ENCODE peak calls at places on chromosome 19, in five cellular contexts. F, B, N, T and G are unnamed samples. For H3K4me1, the result is how much of the 10 kb centered on the place peaks cover.

GRCh38 chr19:41997851-41998229 is 3.8 kb upstream of the ATP1A3 start:
- DNase-seq in F (no peak), B (no peak), N (no peak), T (peak), G (no peak)

GRCh38 chr19:49924004-49924880 is 4.8 kb upstream of the ATF5 start:
- DNase-seq in F (no peak), B (no peak), N (no peak), T (no peak), G (no peak)

GRCh38 chr19:49151339-49152217 is 3.6 kb downstream of the HRC start:
- DNase-seq in F (peak), B (peak), N (peak), T (peak), G (no peak)

GRCh38 chr19:29785955-29786589 is 25.7 kb upstream of the CCNE1 start:
- DNase-seq in F (peak), B (no peak), N (no peak), T (no peak), G (no peak)

GRCh38 chr19:18839465-18840287 is 7.9 kb downstream of the UPF1 start:
- DNase-seq in F (no peak), B (no peak), N (no peak), T (no peak), G (no peak)

GRCh38 chr19:40717880-40718773 is 1.2 kb downstream of the ITPKC start:
- DNase-seq in F (no peak), B (no peak), N (peak), T (no peak), G (no peak)

GRCh38 chr19:13062317-13062716 is 40.3 kb downstream of the LYL1 start:
- DNase-seq in F (no peak), B (no peak), N (no peak), T (no peak), G (no peak)

GRCh38 chr19:34359140-34359953 is 5.6 kb upstream of the GPI start:
- DNase-seq in F (peak), B (peak), N (peak), T (peak), G (peak)

GRCh38 chr19:11814707-11815050 is 606 bp downstream of the ZNF440 start:
- DNase-seq in F (no peak), B (no peak), N (peak), T (no peak), G (no peak)

GRCh38 chr19:38739440-38740251 is 4.6 kb downstream of the CAPN12 start:
- DNase-seq in F (no peak), B (no peak), N (no peak), T (peak), G (no peak)

GRCh38 chr19:44644391-44645016 is 794 bp downstream of the PVR start:
- DNase-seq in F (no peak), B (no peak), N (peak), T (peak), G (no peak)

GRCh38 chr19:46744005-46744691 is 1.7 kb upstream of the FKRP start:
- DNase-seq in F (no peak), B (no peak), N (no peak), T (no peak), G (no peak)

GRCh38 chr19:18776736-18777135 is 14.4 kb downstream of the COMP start:
- DNase-seq in F (no peak), B (no peak), N (peak), T (no peak), G (no peak)

GRCh38 chr19:6425732-6426686 is 1.4 kb upstream of the KHSRP start:
- DNase-seq in F (peak), B (no peak), N (peak), T (peak), G (no peak)

GRCh38 chr19:41701401-41702075 is 6.9 kb upstream of the CEACAM5 start:
- DNase-seq in F (no peak), B (no peak), N (no peak), T (no peak), G (no peak)

GRCh38 chr19:11821474-11821873 is 7.4 kb downstream of the ZNF440 start:
- DNase-seq in F (no peak), B (no peak), N (peak), T (no peak), G (no peak)

GRCh38 chr19:55554749-55555152 is 9.4 kb upstream of the SBK3 start:
- DNase-seq in F (no peak), B (no peak), N (no peak), T (no peak), G (no peak)
- TF ChIP-seq CTCF in F (no peak), B (no peak), N (no peak), T (no peak), G (no peak)

DNA sequence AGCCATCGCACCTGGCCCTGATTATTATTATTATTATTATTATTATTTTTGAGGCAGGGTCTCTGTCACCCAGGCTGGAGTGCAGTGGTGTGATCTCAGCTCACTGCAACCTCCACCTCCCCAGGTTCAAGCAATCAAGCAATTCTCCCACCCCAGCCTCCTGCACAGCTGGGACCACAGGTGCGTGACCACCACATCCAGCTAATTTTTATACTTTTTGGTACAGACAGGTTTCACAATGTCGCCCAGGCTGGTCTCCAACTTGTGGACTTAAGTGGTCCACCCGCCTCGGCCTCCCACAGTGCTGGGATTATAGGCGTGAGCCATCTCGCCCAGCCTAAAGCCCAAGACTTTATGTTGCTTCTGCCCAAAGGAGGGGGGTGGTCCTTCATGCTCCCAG is 6.0 kb upstream of the AP1M2 start:
- DNase-seq in F (no peak), B (no peak), N (no peak), T (no peak), G (no peak)
- H3K27ac ChIP-seq in F (no peak), B (peak), N (no peak), T (no peak), G (no peak)

GRCh38 chr19:5032101-5032967 is 63.4 kb downstream of the KDM4B start:
- DNase-seq in F (no peak), B (peak), N (no peak), T (no peak), G (no peak)
- H3K4me1 ChIP-seq in F (under half), B (half or more), N (under half), T (under half), G (under half)

GRCh38 chr19:7970716-7971448 is 27.4 kb upstream of the TIMM44 start:
- DNase-seq in F (peak), B (no peak), N (peak), T (peak), G (no peak)
- TF ChIP-seq CTCF in F (peak), B (peak), N (peak), T (peak), G (peak)